ENCODE peak calls at places on chromosomes 6 and 20, in seven cellular contexts. P is HL-60, E is bronchial epithelial cell, Q is heart right ventricle, L is fibroblast of lung, H is cardiac fibroblast, F is tibial nerve. K is an unnamed sample.

GRCh38 chr20:39849664-39850063 is 839.4 kb downstream of the MAFB start:
- DNase-seq in Q (peak), P (no peak), H (peak), E (peak), F (peak), L (peak), K (no peak)

GRCh38 chr20:10177326-10177725 is 41.3 kb upstream of the SNAP25 start:
- DNase-seq in E (no peak), Q (no peak), L (peak), H (no peak), P (no peak), F (no peak), K (no peak)

GRCh38 chr6:127775371-127775770 is 125.5 kb downstream of the THEMIS start:
- DNase-seq in E (no peak), P (no peak), Q (no peak), H (no peak), F (no peak), L (no peak), K (no peak)

GRCh38 chr20:6767536-6768227 is at the start of gene BMP2:
- DNase-seq in Q (peak), P (peak), F (peak), H (peak), E (no peak), L (peak), K (no peak)

GRCh38 chr20:58908941-58909340 is 56.4 kb downstream of the GNAS start:
- DNase-seq in Q (no peak), E (no peak), L (no peak), P (no peak), H (no peak), F (no peak), K (no peak)

GRCh38 chr20:61949363-61949713 is 116.3 kb downstream of the TAF4 start:
- DNase-seq in L (no peak), P (no peak), Q (no peak), H (no peak), E (no peak), F (no peak), K (no peak)

GRCh38 chr6:37093728-37094069 is 76.3 kb upstream of the PIM1 start:
- DNase-seq in L (no peak), Q (no peak), H (no peak), F (no peak), P (no peak), E (no peak), K (no peak)

GRCh38 chr20:41318271-41318649 is 729 bp upstream of the ZHX3 start:
- DNase-seq in P (no peak), F (no peak), L (no peak), H (no peak), Q (no peak), E (peak), K (no peak)

GRCh38 chr6:160733045-160733646 is 31.1 kb downstream of the PLG start:
- DNase-seq in E (peak), P (peak), H (peak), F (no peak), L (peak), Q (peak), K (no peak)

GRCh38 chr6:131258816-131259476 is 123.7 kb downstream of the AKAP7 start:
- DNase-seq in L (peak), Q (no peak), P (no peak), F (no peak), H (no peak), E (peak), K (no peak)

GRCh38 chr6:122620902-122621301 is 10.7 kb downstream of the PKIB start:
- DNase-seq in L (peak), F (no peak), Q (no peak), P (no peak), E (peak), H (no peak), K (no peak)

GRCh38 chr6:21441386-21441785 is 152.2 kb upstream of the SOX4 start:
- DNase-seq in F (no peak), E (peak), L (peak), H (peak), P (peak), Q (no peak), K (no peak)

GRCh38 chr20:53753880-53754459 is 160.3 kb upstream of the ZNF217 start:
- DNase-seq in F (no peak), L (no peak), Q (no peak), H (no peak), E (no peak), P (no peak), K (no peak)

DNA sequence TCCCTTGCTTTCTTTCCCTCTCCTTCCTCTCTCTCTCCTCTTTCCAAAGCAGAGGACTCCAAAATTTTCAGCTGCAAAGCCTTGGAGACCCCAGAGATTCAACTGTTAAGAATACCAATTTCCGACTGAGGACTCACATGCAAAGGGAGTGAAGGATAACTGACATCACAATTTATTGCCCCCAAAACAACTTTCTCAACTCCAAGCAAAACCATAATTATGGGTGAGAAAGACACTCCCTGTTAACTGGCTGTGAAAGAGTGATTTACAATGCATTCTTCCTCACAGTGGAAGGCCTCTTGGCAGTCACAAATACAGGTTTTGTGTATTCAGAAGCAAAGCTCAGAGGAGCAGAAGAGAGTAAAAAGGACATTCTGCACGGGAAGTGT is 421.0 kb upstream of the JARID2 start:
- DNase-seq in L (no peak), H (no peak), P (no peak), Q (no peak), F (no peak), E (no peak), K (no peak)
- H3K4me3 ChIP-seq in L (no peak), H (no peak), P (no peak), Q (no peak), F (no peak), E (no peak), K (no peak)

DNA sequence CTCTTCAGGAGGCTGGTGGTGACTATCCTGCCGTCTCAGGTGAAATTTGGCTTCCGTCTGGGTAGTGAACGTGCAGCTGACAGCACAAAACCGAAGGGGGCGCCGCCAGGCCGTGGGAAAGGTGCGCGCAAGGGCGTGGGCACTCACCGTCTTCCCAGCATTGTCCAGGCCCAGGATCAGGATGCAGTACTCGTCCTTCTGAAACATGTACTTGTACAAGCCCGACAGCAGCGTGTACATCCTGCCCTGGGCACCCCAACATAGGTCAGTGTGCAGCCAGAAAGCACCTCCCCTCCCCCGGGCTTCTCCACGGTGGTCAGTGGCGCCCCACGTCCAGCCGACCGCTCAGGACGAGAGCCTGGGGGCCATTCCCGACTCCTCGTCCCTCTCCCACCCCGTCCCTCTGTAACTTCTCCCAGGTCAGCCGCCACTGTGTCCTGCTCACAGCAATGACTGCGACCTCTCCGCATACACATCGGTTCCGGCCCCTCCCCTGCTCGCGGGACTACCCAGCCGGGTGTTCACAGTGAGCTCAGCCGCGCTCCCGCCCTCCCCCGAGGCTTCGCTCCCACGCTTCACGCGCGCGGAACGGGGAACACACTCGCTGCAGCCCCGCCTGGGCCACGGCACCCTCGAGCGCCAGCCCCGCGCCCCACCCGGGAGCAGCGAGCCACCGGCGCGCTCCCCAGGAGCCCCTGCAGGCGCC is 771 bp downstream of the ARFRP1 start:
- DNase-seq in P (peak), L (no peak), Q (peak), H (peak), E (peak), F (no peak), K (no peak)
- H3K4me3 ChIP-seq in P (peak), L (peak), Q (peak), H (peak), E (peak), F (peak), K (peak)

DNA sequence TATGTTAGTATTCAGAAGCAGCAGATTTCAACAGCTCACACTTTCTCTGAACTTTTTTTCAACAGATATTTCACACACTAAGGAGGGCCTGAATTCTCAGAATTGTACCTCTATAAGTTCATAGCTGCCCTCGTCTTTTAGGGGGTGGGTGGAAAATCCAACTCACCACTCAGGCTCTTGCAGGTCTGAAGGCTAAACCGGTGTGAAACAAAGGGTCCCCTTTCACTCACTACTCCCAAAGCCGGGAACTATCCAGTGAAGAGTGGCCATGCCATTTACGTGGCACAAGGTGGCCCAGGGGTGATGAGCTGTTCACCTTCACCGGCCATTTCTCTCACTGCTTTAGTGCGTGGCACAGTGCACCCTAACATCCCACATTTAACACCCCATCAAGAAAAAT is 24.2 kb downstream of the TBC1D7 start:
- DNase-seq in E (peak), L (peak), Q (no peak), H (no peak), F (no peak), P (no peak), K (no peak)
- H3K4me3 ChIP-seq in E (no peak), L (no peak), Q (peak), H (no peak), F (no peak), P (no peak), K (no peak)

DNA sequence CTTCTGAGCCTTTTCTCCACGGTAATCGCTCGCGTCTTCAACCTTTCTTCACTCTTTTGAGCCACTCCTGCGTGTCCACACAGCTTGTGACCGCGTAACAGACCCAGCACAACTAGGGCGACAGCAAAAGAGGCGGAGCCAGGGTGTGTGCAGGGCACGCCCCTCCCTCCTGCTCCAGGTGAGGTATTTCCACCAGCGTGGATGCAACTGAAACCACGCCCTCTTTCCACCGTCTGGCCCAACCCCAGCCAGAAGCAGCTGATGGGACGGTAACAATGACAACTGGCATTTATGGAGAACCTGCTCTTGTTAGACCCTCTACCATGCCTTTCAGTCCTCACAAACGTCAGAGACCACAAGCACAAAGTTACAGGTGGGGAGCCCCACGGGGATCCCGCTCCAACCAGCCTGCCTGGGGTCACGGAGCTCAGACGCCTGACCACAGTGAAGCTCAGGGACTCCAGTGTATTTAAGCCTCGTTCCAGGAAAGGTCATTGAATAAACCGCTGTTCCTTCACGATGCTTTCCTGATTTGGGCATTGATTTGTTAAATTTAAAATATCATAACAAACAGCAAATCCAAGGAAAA is 2.0 kb downstream of the PXDC1 start:
- DNase-seq in Q (no peak), L (no peak), F (no peak), E (peak), P (no peak), H (no peak), K (no peak)
- H3K4me3 ChIP-seq in Q (peak), L (peak), F (peak), E (peak), P (no peak), H (peak), K (peak)

GRCh38 chr6:4349931-4350330 is 214.6 kb upstream of the ECI2 start:
- DNase-seq in H (no peak), Q (no peak), F (no peak), L (no peak), E (no peak), P (no peak), K (no peak)

GRCh38 chr6:4351857-4352669 is 216.7 kb upstream of the ECI2 start:
- DNase-seq in L (peak), H (peak), E (peak), Q (peak), F (peak), P (no peak), K (no peak)

GRCh38 chr6:4350571-4351505 is 215.5 kb upstream of the ECI2 start:
- DNase-seq in P (no peak), H (peak), L (peak), E (peak), Q (peak), F (no peak), K (no peak)

GRCh38 chr6:4352731-4353130 is 217.4 kb upstream of the ECI2 start:
- DNase-seq in L (no peak), F (no peak), Q (no peak), E (no peak), H (peak), P (no peak), K (no peak)

DNA sequence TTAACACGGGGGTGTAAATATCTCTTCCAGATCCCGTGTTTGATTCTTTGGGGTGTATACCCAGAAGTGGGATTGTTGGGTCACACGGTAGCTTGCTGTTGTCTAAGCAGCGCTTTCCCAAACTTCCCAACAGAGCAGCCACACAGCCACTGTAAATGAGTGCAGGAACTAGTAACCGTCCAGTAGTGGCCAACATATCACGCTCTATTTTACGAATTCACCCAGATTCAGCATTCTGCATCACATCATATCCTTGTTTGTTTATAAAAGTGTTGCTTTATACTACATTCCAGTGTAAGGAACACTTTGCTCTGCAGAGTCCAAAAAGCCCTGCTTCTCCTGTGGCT is 216.1 kb upstream of the ECI2 start:
- DNase-seq in E (no peak), L (no peak), Q (no peak), P (no peak), H (no peak), F (no peak), K (no peak)
- H3K4me3 ChIP-seq in E (no peak), L (peak), Q (peak), P (no peak), H (no peak), F (no peak), K (no peak)

GRCh38 chr20:25250508-25250907 is 2.6 kb downstream of the PYGB start:
- DNase-seq in Q (no peak), P (no peak), L (peak), E (no peak), H (no peak), F (no peak), K (no peak)

GRCh38 chr20:25249198-25249931 is 1.5 kb downstream of the PYGB start:
- DNase-seq in H (peak), E (peak), F (no peak), L (peak), Q (no peak), P (no peak), K (no peak)

GRCh38 chr20:25251558-25251957 is 3.7 kb downstream of the PYGB start:
- DNase-seq in E (no peak), H (peak), L (no peak), Q (no peak), P (no peak), F (no peak), K (no peak)

GRCh38 chr20:25252226-25252625 is 4.3 kb downstream of the PYGB start:
- DNase-seq in P (no peak), L (no peak), E (no peak), F (no peak), Q (no peak), H (no peak), K (no peak)

DNA sequence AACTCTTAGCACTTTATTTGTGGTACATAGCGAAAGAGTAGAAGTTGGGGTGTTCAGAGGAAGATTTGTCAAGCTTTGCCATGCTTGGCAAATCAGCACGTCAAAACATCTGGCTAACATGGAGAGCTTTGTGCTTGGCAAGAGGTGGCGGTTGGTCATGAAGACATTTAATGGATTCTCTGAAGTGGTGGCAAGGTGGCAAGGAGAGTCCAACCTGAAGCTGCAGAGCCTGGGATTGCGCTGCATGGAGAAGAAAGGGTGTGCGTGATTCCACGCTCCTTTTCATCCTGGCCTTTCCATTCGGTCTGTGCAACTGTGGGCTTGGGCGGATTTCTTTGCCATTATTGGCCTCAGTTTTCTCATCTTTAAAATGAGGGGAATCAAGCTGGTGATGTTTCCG is 3.1 kb downstream of the PYGB start:
- DNase-seq in E (no peak), Q (no peak), F (no peak), L (no peak), H (no peak), P (no peak), K (no peak)
- H3K4me3 ChIP-seq in E (peak), Q (peak), F (no peak), L (no peak), H (no peak), P (no peak), K (no peak)

K was measured in esophagus squamous epithelium.